ENCODE peak calls at places on chromosomes 5 and 9, in ten cellular contexts. X is H4; N is NCI-H1105; C is left lung; F is gastrocnemius medialis; W is KBM-7; V is endothelial cell; K is activated CD8-positive, alpha-beta T cell treated with anti-CD3 and anti-CD28 coated beads, Interleukin-2, amount 10 ng/mL, durations not matched to agents 7 days and 5 days; A is ACHN; O is MM.1S. P is an unnamed sample.

GRCh38 chr5:14296533-14297331 is 153.6 kb downstream of the TRIO start:
- DNase-seq in X (no peak), N (no peak), C (no peak), F (peak), W (no peak), V (no peak), K (no peak), A (no peak), O (no peak), P (no peak)

GRCh38 chr5:142073617-142074405 is 34.8 kb upstream of the NDFIP1 start:
- DNase-seq in X (no peak), N (no peak), C (no peak), F (no peak), W (no peak), V (no peak), K (no peak), A (no peak), O (no peak), P (no peak)

GRCh38 chr5:88889165-88890069 is 6.4 kb upstream of the MEF2C start:
- DNase-seq in X (no peak), N (no peak), C (peak), F (peak), W (peak), V (peak), K (no peak), A (no peak), O (peak), P (peak)

GRCh38 chr9:98694943-98695342 is 13.8 kb downstream of the GABBR2 start:
- DNase-seq in X (no peak), N (no peak), C (no peak), F (no peak), W (no peak), V (no peak), K (no peak), A (no peak), O (no peak), P (no peak)

GRCh38 chr5:68406767-68407232 is 191.2 kb downstream of the PIK3R1 start:
- DNase-seq in X (no peak), N (no peak), C (peak), F (no peak), W (no peak), V (no peak), K (peak), A (no peak), O (no peak), P (peak)

GRCh38 chr9:90017704-90018103 is 412.9 kb downstream of the GADD45G start:
- DNase-seq in X (no peak), N (no peak), C (no peak), F (no peak), W (no peak), V (no peak), K (no peak), A (no peak), O (no peak), P (no peak)

GRCh38 chr5:116502616-116503015 is 72.0 kb downstream of the SEMA6A start:
- DNase-seq in X (peak), N (no peak), C (no peak), F (no peak), W (no peak), V (no peak), K (no peak), A (peak), O (no peak), P (no peak)

GRCh38 chr9:38371495-38371894 is 21.0 kb upstream of the ALDH1B1 start:
- DNase-seq in X (peak), N (peak), C (no peak), F (no peak), W (peak), V (no peak), K (peak), A (peak), O (peak), P (no peak)

GRCh38 chr5:15254607-15255006 is 245.4 kb upstream of the FBXL7 start:
- DNase-seq in X (no peak), N (no peak), C (no peak), F (no peak), W (no peak), V (no peak), K (no peak), A (no peak), O (no peak), P (no peak)

GRCh38 chr9:69397384-69398214 is 72.6 kb downstream of the ENTREP1 start:
- DNase-seq in X (no peak), N (no peak), C (no peak), F (peak), W (no peak), V (no peak), K (no peak), A (no peak), O (no peak), P (no peak)

GRCh38 chr5:137461636-137462596 is 37.2 kb downstream of the SPOCK1 start:
- DNase-seq in X (no peak), N (no peak), C (no peak), F (no peak), W (no peak), V (no peak), K (no peak), A (no peak), O (no peak), P (no peak)

GRCh38 chr9:90013778-90014177 is 409.0 kb downstream of the GADD45G start:
- DNase-seq in X (no peak), N (no peak), C (no peak), F (no peak), W (no peak), V (no peak), K (no peak), A (no peak), O (no peak), P (no peak)

GRCh38 chr5:56910123-56910951 is 941 bp downstream of the SETD9 start:
- DNase-seq in X (no peak), N (peak), C (peak), F (peak), W (peak), V (peak), K (no peak), A (peak), O (no peak), P (peak)

GRCh38 chr9:4117835-4118610 is 181.8 kb downstream of the GLIS3 start:
- DNase-seq in X (no peak), N (no peak), C (peak), F (no peak), W (peak), V (peak), K (peak), A (no peak), O (peak), P (peak)

GRCh38 chr5:66981705-66982387 is 214.8 kb downstream of the CD180 start:
- DNase-seq in X (no peak), N (no peak), C (no peak), F (no peak), W (no peak), V (no peak), K (no peak), A (no peak), O (no peak), P (no peak)

GRCh38 chr9:101383361-101383760 is 1.4 kb downstream of the BAAT start:
- DNase-seq in X (no peak), N (no peak), C (no peak), F (no peak), W (no peak), V (no peak), K (no peak), A (peak), O (no peak), P (no peak)

GRCh38 chr9:74281674-74282073 is 215.5 kb upstream of the RORB start:
- DNase-seq in X (no peak), N (no peak), C (no peak), F (no peak), W (peak), V (peak), K (peak), A (peak), O (peak), P (no peak)

GRCh38 chr5:87576867-87577266 is 164.1 kb upstream of the CCNH start:
- DNase-seq in X (no peak), N (no peak), C (no peak), F (no peak), W (no peak), V (no peak), K (no peak), A (no peak), O (no peak), P (no peak)

GRCh38 chr5:43305948-43306563 is 7.2 kb downstream of the HMGCS1 start:
- DNase-seq in X (peak), N (peak), C (no peak), F (no peak), W (peak), V (no peak), K (no peak), A (peak), O (peak), P (no peak)

GRCh38 chr9:126375386-126375785 is 48.8 kb downstream of the MVB12B start:
- DNase-seq in X (no peak), N (no peak), C (no peak), F (no peak), W (peak), V (peak), K (no peak), A (no peak), O (no peak), P (no peak)

GRCh38 chr9:98808411-98808815 is 943 bp downstream of the GALNT12 start:
- DNase-seq in X (no peak), N (peak), C (peak), F (no peak), W (peak), V (no peak), K (no peak), A (peak), O (no peak), P (peak)

GRCh38 chr5:26009742-26010141 is 1028.6 kb downstream of the CDH9 start:
- DNase-seq in X (peak), N (no peak), C (no peak), F (no peak), W (no peak), V (peak), K (no peak), A (no peak), O (peak), P (no peak)

GRCh38 chr9:106284300-106284699 is 578.7 kb upstream of the ZNF462 start:
- DNase-seq in X (peak), N (no peak), C (no peak), F (no peak), W (no peak), V (peak), K (no peak), A (no peak), O (no peak), P (no peak)

GRCh38 chr9:72894342-72894741 is 58.5 kb downstream of the ALDH1A1 start:
- DNase-seq in X (peak), N (no peak), C (no peak), F (no peak), W (no peak), V (no peak), K (no peak), A (no peak), O (no peak), P (no peak)

GRCh38 chr5:3320317-3320865 is 275.2 kb upstream of the IRX1 start:
- DNase-seq in X (peak), N (no peak), C (no peak), F (no peak), W (no peak), V (no peak), K (no peak), A (no peak), O (no peak), P (no peak)

GRCh38 chr9:83081846-83082245 is 18.9 kb upstream of the RASEF start:
- DNase-seq in X (no peak), N (peak), C (no peak), F (no peak), W (no peak), V (no peak), K (no peak), A (no peak), O (no peak), P (no peak)

GRCh38 chr9:76032652-76033373 is 142.3 kb downstream of the PCSK5 start:
- DNase-seq in X (no peak), N (no peak), C (no peak), F (no peak), W (no peak), V (no peak), K (no peak), A (no peak), O (no peak), P (no peak)

GRCh38 chr5:143562935-143563334 is 159.4 kb upstream of the NR3C1 start:
- DNase-seq in X (peak), N (no peak), C (no peak), F (no peak), W (no peak), V (no peak), K (no peak), A (no peak), O (no peak), P (no peak)

GRCh38 chr9:128933731-128934130 is 12.9 kb downstream of the PHYHD1 start:
- DNase-seq in X (no peak), N (no peak), C (peak), F (no peak), W (no peak), V (no peak), K (no peak), A (no peak), O (no peak), P (no peak)

GRCh38 chr5:33841829-33842228 is 50.0 kb downstream of the ADAMTS12 start:
- DNase-seq in X (no peak), N (no peak), C (no peak), F (no peak), W (no peak), V (no peak), K (no peak), A (no peak), O (no peak), P (no peak)

GRCh38 chr9:21710792-21711191 is 91.6 kb upstream of the MTAP start:
- DNase-seq in X (no peak), N (no peak), C (no peak), F (no peak), W (no peak), V (no peak), K (no peak), A (no peak), O (no peak), P (no peak)

GRCh38 chr5:145450286-145450969 is 384.7 kb downstream of the PRELID2 start:
- DNase-seq in X (no peak), N (no peak), C (no peak), F (no peak), W (no peak), V (no peak), K (no peak), A (no peak), O (no peak), P (no peak)

GRCh38 chr9:25964239-25964638 is 286.0 kb upstream of the TUSC1 start:
- DNase-seq in X (peak), N (no peak), C (no peak), F (no peak), W (peak), V (peak), K (peak), A (peak), O (peak), P (no peak)

GRCh38 chr5:6461793-6462650 is 13.4 kb downstream of the UBE2QL1 start:
- DNase-seq in X (no peak), N (no peak), C (no peak), F (no peak), W (no peak), V (no peak), K (no peak), A (no peak), O (no peak), P (no peak)

P was measured in lower lobe of right lung.